ENCODE peak calls at places on chromosomes 6 and 20, in four cellular contexts. E is HCT116, Z is PC-3, C is astrocyte. V is an unnamed sample.

GRCh38 chr6:44826277-44826676 is 438.8 kb downstream of the CDC5L start:
- DNase-seq in E (no peak), C (no peak), Z (peak; percentile 11), V (no peak)

GRCh38 chr20:13930246-13930645 is 60.2 kb downstream of the SEL1L2 start:
- DNase-seq in Z (peak; percentile 91), E (no peak), C (no peak), V (peak; percentile 67)

GRCh38 chr6:117169781-117170281 is 95.5 kb upstream of the VGLL2 start:
- DNase-seq in E (no peak), C (no peak), Z (peak; percentile 64), V (no peak)

GRCh38 chr6:83365931-83366330 is 64.9 kb downstream of the ME1 start:
- DNase-seq in C (peak; percentile 78), Z (no peak), E (no peak), V (no peak)

GRCh38 chr6:34369385-34369784 is 23.1 kb downstream of the NUDT3 start:
- DNase-seq in Z (no peak), E (no peak), C (no peak), V (no peak)

GRCh38 chr6:11975353-11975977 is 36.6 kb upstream of the HIVEP1 start:
- DNase-seq in E (no peak), Z (no peak), C (no peak), V (no peak)

GRCh38 chr20:51756653-51757052 is 11.5 kb downstream of the ATP9A start:
- DNase-seq in C (no peak), Z (no peak), E (no peak), V (no peak)

GRCh38 chr6:41040101-41040910 is 1.3 kb upstream of the UNC5CL start:
- DNase-seq in E (no peak), Z (peak; percentile 74), C (peak; percentile 7), V (peak; percentile 46)

GRCh38 chr20:36483919-36484808 is 57.2 kb upstream of the MYL9 start:
- DNase-seq in C (no peak), Z (peak; percentile 65), E (no peak), V (peak; percentile 57)

GRCh38 chr6:44056392-44057237 is 70.6 kb downstream of the MRPL14 start:
- DNase-seq in C (peak; percentile 83), Z (no peak), E (no peak), V (no peak)

GRCh38 chr6:147154454-147154853 is 49.8 kb upstream of the STXBP5 start:
- DNase-seq in C (no peak), Z (peak; percentile 94), E (no peak), V (peak; percentile 84)

GRCh38 chr6:100464910-100465700 is at the start of gene SIM1:
- DNase-seq in E (no peak), Z (no peak), C (peak; percentile 40), V (no peak)

GRCh38 chr6:399785-400517 is 8.4 kb downstream of the IRF4 start:
- DNase-seq in Z (no peak), E (no peak), C (no peak), V (no peak)

DNA sequence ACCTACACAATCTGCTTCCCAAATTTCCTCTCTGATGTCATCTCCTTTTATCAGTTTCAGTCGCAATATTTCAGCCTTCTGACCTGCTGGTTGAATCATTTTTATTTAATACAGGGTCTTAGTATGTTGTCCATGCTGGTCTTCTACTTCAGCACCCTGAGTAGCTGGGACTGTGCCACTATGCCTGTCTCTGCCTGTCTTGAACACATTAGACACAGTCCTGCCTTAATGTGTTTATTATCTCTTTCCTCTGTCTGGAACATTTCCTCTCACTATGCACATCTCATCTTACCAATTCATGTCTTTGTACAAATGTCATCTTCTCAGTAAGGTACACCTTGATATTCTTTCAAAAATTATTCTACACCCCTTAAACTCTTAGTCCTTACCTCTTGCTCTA is 106.5 kb downstream of the THEMIS start:
- DNase-seq in Z (no peak), C (no peak), E (no peak), V (no peak)
- H3K4me1 ChIP-seq in Z (no peaks in the 10 kb centered on the region), C (no peaks in the 10 kb centered on the region), E (no peaks in the 10 kb centered on the region), V (no peaks in the 10 kb centered on the region)

DNA sequence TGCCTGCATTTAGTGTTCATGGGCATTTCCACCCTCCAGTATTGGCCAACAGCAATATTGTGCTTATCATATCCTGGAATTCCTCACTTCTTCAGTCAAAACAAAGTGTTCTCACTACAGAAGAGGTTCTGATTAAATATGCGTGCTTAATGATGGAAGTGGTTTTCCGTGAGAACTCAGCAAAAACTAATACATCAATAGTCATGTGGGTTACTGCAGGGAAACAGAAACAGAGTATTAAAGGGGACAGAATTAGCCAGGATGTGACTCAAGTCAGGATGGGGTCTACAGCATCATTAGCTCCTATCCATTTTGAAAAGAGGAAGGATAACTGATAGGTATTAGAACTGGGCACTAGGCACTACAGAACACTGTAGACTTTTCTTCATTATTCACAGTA is 384.6 kb downstream of the CDKAL1 start:
- DNase-seq in E (no peak), Z (no peak), C (peak; percentile 49), V (no peak)
- H4K20me1 ChIP-seq in E (no peaks in the 10 kb centered on the region), Z (no peaks in the 10 kb centered on the region), C (no peaks in the 10 kb centered on the region), V (no peaks in the 10 kb centered on the region)

GRCh38 chr6:90294614-90294988 is 2.0 kb downstream of the BACH2 start:
- DNase-seq in E (no peak), C (no peak), Z (no peak), V (no peak)

GRCh38 chr6:90295854-90296345 is 743 bp downstream of the BACH2 start:
- DNase-seq in E (no peak), Z (peak; percentile 52), C (peak; percentile 71), V (peak; percentile 49)

GRCh38 chr6:90296346-90297123 is at the start of gene BACH2:
- DNase-seq in C (peak; percentile 87), E (peak; percentile 68), Z (peak; percentile 84), V (peak; percentile 57)

GRCh38 chr6:90294008-90294511 is 2.6 kb downstream of the BACH2 start:
- DNase-seq in E (no peak), C (no peak), Z (no peak), V (no peak)

DNA sequence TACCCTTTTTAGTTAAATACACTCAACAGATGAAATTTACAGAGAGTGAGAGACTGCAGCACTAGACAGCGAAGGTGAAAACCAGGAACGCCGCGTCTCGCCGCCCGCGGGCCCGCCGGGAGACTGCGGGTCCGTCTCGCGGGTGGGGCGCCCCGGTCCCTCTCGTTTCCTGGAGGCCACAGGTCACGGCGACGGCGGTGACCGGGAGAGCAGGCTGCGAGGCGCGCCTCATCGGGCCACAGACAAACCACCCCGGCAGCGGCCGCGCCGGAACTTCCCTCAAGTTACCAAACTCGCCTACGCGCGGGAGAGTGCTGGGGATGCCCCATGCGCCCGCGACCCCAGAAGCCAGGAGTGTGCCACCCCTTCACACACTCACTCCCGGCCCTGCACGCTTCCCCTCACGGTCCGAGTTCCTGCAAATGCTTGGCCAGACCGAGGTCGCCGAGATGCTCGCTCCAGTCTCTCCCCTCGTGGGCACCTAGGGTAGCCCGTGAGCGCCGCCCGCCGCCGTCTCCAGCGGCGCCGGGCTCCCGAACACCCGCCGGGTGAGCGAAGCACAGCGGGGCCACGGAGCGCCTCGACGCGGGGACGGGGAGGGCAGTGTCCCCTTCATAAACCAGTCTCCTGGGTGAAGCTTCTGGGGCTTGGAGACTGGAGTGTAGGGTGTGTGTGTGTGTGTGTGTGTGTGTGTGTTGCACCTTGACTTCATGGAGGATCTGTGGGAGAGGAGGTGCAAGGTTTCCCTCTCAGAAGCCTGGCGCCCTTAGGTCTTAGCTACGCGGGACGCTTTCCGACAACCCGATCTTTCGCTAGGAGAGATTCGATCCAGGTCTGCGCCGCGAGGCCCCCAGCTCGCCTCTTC is 1.4 kb downstream of the BACH2 start:
- DNase-seq in E (no peak), C (no peak), Z (peak; percentile 26), V (peak; percentile 22)
- TF ChIP-seq EZH2 in E (no peak), C (peak; percentile 27), Z (no peak), V (no peak)

DNA sequence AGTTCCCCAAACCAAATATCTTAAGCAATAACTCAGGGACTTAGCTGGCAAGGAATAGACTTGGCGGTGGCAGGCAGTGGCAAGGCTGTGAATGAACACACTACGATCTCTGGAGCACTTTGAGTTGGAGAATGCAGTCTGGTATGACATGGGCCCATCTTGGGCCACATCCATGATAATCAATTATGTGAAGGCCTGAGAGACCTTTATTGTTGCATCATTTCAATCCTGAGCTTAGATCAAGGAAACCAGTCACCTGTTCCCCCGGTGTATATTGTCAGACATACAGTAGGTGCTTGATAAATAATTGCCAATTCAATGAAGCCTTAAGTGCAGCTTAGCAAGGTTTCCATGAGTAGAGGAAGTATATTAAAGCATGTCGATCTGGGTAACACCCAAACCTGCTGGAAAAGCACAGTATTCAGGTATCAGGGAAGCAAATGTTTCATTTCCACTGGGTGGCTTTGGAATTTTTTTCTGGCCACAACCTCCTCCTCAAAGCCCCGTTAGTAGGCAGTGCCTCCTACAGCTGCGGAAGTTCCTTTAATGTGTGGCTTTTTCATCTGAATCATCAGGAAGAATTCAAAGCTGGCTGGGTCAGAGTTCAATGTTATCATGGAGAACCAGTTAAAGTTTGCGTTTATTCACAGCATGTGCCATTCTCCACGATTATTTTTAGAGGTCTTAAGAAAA is 10.2 kb downstream of the CASS4 start:
- DNase-seq in Z (peak; percentile 92), E (peak; percentile 38), C (peak; percentile 85), V (peak; percentile 35)
- H3K4me1 ChIP-seq in Z (peaks cover 36% of the 10 kb centered on the region), E (peaks cover 21% of the 10 kb centered on the region), C (peaks cover 53% of the 10 kb centered on the region), V (peaks cover 35% of the 10 kb centered on the region)

GRCh38 chr6:38114976-38115632 is 295.6 kb downstream of the ZFAND3 start:
- DNase-seq in C (no peak), E (no peak), Z (no peak), V (no peak)

GRCh38 chr6:38115633-38116022 is 296.1 kb downstream of the ZFAND3 start:
- DNase-seq in E (no peak), C (no peak), Z (no peak), V (no peak)

GRCh38 chr6:38116248-38116647 is 296.7 kb downstream of the ZFAND3 start:
- DNase-seq in C (no peak), Z (no peak), E (no peak), V (no peak)

GRCh38 chr6:38117281-38117680 is 297.8 kb downstream of the ZFAND3 start:
- DNase-seq in C (peak; percentile 29), E (no peak), Z (no peak), V (no peak)

DNA sequence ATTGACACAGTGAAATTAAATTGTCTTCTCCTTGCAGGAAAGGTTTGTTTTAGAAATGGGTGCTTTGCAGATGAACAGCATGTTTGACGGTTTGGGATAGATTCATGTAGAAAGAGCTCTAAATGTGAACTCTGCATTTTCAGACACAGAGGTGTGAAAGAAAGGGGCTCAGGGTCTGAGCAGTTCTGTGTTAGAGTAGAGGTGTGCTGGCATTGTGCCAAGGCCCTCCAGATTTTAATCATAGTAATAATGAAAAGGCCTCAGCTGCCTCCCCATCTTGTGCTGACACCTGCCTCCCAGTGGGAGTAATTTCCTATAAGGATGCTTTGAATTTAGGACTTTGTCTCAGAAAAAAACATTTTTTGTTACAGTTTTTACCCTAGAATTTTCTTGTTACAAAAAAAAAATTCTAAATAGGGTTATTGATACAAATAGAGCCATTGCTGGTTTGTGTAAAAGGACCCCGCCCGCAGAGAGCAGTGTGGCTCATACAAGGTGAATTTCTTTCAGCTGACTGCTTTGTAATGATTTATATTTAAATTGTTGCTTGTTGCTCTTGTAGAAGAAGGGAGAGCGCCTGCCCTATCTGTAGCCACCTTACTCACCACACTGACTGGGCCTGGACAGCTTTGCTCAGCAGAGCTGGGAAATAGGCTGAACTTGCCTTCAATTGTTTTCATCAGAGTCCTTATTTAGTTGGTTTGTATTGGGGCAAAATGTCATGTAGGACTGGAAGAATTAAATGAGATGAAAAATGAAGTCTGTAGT is 294.5 kb downstream of the ZFAND3 start:
- DNase-seq in Z (no peak), C (no peak), E (no peak), V (no peak)
- H4K20me1 ChIP-seq in Z (no peaks in the 10 kb centered on the region), C (peaks cover 96% of the 10 kb centered on the region), E (no peaks in the 10 kb centered on the region), V (peaks cover 30% of the 10 kb centered on the region)